ENCODE peak calls at places on chromosomes 13 and 19, in seven cellular contexts. One of them, this sample, is unnamed.

GRCh38 chr13:52447354-52447753 is 3.1 kb downstream of the VPS36 start:
- DNase-seq in uterus: no peak
- DNase-seq in AG04450: no peak
- DNase-seq in cardiac fibroblast: no peak
- DNase-seq in DND-41: no peak
- DNase-seq in fibroblast of pulmonary artery: no peak
- DNase-seq in epithelial cell of proximal tubule: no peak
- DNase-seq in this sample: no peak

GRCh38 chr19:1590641-1591397 is 1.8 kb downstream of the MBD3 start:
- DNase-seq in epithelial cell of proximal tubule: no peak
- DNase-seq in DND-41: peak
- DNase-seq in uterus: no peak
- DNase-seq in cardiac fibroblast: peak
- DNase-seq in AG04450: no peak
- DNase-seq in fibroblast of pulmonary artery: peak
- DNase-seq in this sample: peak

GRCh38 chr13:49354719-49355118 is 89.1 kb downstream of the CAB39L start:
- DNase-seq in fibroblast of pulmonary artery: peak
- DNase-seq in DND-41: no peak
- DNase-seq in uterus: no peak
- DNase-seq in AG04450: no peak
- DNase-seq in epithelial cell of proximal tubule: no peak
- DNase-seq in cardiac fibroblast: peak
- DNase-seq in this sample: no peak

GRCh38 chr19:35260694-35261304 is 8.0 kb upstream of the USF2 start:
- DNase-seq in AG04450: no peak
- DNase-seq in uterus: no peak
- DNase-seq in DND-41: no peak
- DNase-seq in cardiac fibroblast: no peak
- DNase-seq in epithelial cell of proximal tubule: no peak
- DNase-seq in fibroblast of pulmonary artery: no peak
- DNase-seq in this sample: no peak

GRCh38 chr13:103573446-103573845 is 507.2 kb upstream of the SLC10A2 start:
- DNase-seq in uterus: no peak
- DNase-seq in fibroblast of pulmonary artery: no peak
- DNase-seq in epithelial cell of proximal tubule: no peak
- DNase-seq in AG04450: no peak
- DNase-seq in cardiac fibroblast: no peak
- DNase-seq in DND-41: no peak
- DNase-seq in this sample: no peak

GRCh38 chr13:50081106-50081898 is 66.1 kb downstream of the KCNRG start:
- DNase-seq in uterus: peak
- DNase-seq in epithelial cell of proximal tubule: no peak
- DNase-seq in cardiac fibroblast: no peak
- DNase-seq in DND-41: peak
- DNase-seq in fibroblast of pulmonary artery: no peak
- DNase-seq in AG04450: no peak
- DNase-seq in this sample: peak

GRCh38 chr19:28488006-28488405 is 724.9 kb downstream of the UQCRFS1 start:
- DNase-seq in cardiac fibroblast: no peak
- DNase-seq in uterus: no peak
- DNase-seq in DND-41: no peak
- DNase-seq in AG04450: no peak
- DNase-seq in epithelial cell of proximal tubule: no peak
- DNase-seq in fibroblast of pulmonary artery: no peak
- DNase-seq in this sample: peak

GRCh38 chr19:3142292-3142670 is 6.4 kb downstream of the GNA15 start:
- DNase-seq in fibroblast of pulmonary artery: peak
- DNase-seq in uterus: no peak
- DNase-seq in AG04450: peak
- DNase-seq in epithelial cell of proximal tubule: no peak
- DNase-seq in cardiac fibroblast: peak
- DNase-seq in DND-41: no peak
- DNase-seq in this sample: no peak

GRCh38 chr19:10258080-10258710 is 6.2 kb downstream of the MRPL4 start:
- DNase-seq in fibroblast of pulmonary artery: no peak
- DNase-seq in AG04450: no peak
- DNase-seq in uterus: no peak
- DNase-seq in cardiac fibroblast: no peak
- DNase-seq in epithelial cell of proximal tubule: no peak
- DNase-seq in DND-41: no peak
- DNase-seq in this sample: no peak

GRCh38 chr13:98384739-98385138 is 192.2 kb downstream of the STK24 start:
- DNase-seq in uterus: no peak
- DNase-seq in cardiac fibroblast: peak
- DNase-seq in epithelial cell of proximal tubule: peak
- DNase-seq in fibroblast of pulmonary artery: peak
- DNase-seq in AG04450: no peak
- DNase-seq in DND-41: no peak
- DNase-seq in this sample: no peak

GRCh38 chr13:73820285-73820684 is 313.9 kb downstream of the KLF12 start:
- DNase-seq in uterus: no peak
- DNase-seq in DND-41: no peak
- DNase-seq in fibroblast of pulmonary artery: no peak
- DNase-seq in epithelial cell of proximal tubule: no peak
- DNase-seq in AG04450: no peak
- DNase-seq in cardiac fibroblast: no peak
- DNase-seq in this sample: no peak
- H3K4me3 ChIP-seq in uterus: no peak
- H3K4me3 ChIP-seq in DND-41: no peak
- H3K4me3 ChIP-seq in fibroblast of pulmonary artery: no peak
- H3K4me3 ChIP-seq in epithelial cell of proximal tubule: no peak
- H3K4me3 ChIP-seq in AG04450: no peak
- H3K4me3 ChIP-seq in cardiac fibroblast: no peak
- H3K4me3 ChIP-seq in this sample: no peak

DNA sequence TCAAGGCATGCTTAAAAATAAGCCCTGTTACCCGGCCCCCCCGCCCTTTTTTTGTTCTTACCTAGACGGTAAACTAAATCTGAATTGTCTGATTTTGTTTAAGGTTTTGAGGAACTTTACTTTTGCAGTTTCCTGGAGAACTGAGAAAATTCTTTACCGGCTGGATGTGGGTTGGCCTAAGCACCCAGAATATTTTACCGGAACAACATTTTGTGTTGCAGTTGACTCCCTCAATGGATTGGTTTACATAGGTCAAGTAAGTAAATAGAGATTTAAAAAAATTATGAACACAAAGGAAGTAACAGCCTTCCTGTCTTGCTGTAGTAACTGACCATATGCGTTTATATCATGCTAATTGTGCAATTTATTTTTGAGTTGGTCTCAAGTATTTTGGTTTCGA is 777 bp downstream of the NHLRC3 start:
- DNase-seq in DND-41: no peak
- DNase-seq in epithelial cell of proximal tubule: no peak
- DNase-seq in uterus: no peak
- DNase-seq in cardiac fibroblast: no peak
- DNase-seq in fibroblast of pulmonary artery: no peak
- DNase-seq in AG04450: no peak
- DNase-seq in this sample: no peak
- H3K4me3 ChIP-seq in DND-41: peak
- H3K4me3 ChIP-seq in epithelial cell of proximal tubule: peak
- H3K4me3 ChIP-seq in uterus: peak
- H3K4me3 ChIP-seq in cardiac fibroblast: peak
- H3K4me3 ChIP-seq in fibroblast of pulmonary artery: peak
- H3K4me3 ChIP-seq in AG04450: peak
- H3K4me3 ChIP-seq in this sample: peak

GRCh38 chr19:14530505-14530904 is 1.1 kb downstream of the TECR start:
- DNase-seq in uterus: no peak
- DNase-seq in DND-41: no peak
- DNase-seq in fibroblast of pulmonary artery: no peak
- DNase-seq in epithelial cell of proximal tubule: no peak
- DNase-seq in AG04450: no peak
- DNase-seq in cardiac fibroblast: no peak
- DNase-seq in this sample: no peak
- H3K4me3 ChIP-seq in uterus: peak
- H3K4me3 ChIP-seq in DND-41: peak
- H3K4me3 ChIP-seq in fibroblast of pulmonary artery: peak
- H3K4me3 ChIP-seq in epithelial cell of proximal tubule: peak
- H3K4me3 ChIP-seq in AG04450: peak
- H3K4me3 ChIP-seq in cardiac fibroblast: no peak
- H3K4me3 ChIP-seq in this sample: peak

DNA sequence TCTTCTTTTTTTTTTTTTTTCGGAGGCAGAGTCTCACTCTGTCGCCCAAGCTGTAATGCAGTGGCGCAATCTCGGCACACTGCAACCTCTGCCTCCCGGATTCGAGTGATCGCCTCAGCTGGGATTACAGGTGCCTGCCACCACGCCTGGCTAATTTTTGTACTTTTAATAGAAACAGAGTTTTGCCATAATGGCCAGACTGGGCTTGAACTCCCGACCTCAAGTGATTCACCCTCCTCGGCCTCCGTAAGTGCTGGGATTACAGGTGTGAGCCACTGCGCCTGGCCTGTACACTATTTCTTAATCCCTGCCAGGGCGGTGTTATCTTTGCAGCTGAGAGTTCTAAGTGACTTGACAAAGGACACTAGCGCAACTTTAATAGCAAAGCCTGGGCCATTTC is 36.9 kb upstream of the LSM14A start:
- DNase-seq in cardiac fibroblast: no peak
- DNase-seq in AG04450: no peak
- DNase-seq in uterus: no peak
- DNase-seq in fibroblast of pulmonary artery: no peak
- DNase-seq in epithelial cell of proximal tubule: peak
- DNase-seq in DND-41: no peak
- DNase-seq in this sample: no peak
- H3K4me3 ChIP-seq in cardiac fibroblast: no peak
- H3K4me3 ChIP-seq in AG04450: no peak
- H3K4me3 ChIP-seq in uterus: no peak
- H3K4me3 ChIP-seq in fibroblast of pulmonary artery: no peak
- H3K4me3 ChIP-seq in epithelial cell of proximal tubule: no peak
- H3K4me3 ChIP-seq in DND-41: peak
- H3K4me3 ChIP-seq in this sample: peak

GRCh38 chr13:41006951-41007350 is 12.2 kb downstream of the ELF1 start:
- DNase-seq in uterus: no peak
- DNase-seq in DND-41: peak
- DNase-seq in cardiac fibroblast: no peak
- DNase-seq in epithelial cell of proximal tubule: no peak
- DNase-seq in fibroblast of pulmonary artery: no peak
- DNase-seq in AG04450: no peak
- DNase-seq in this sample: no peak

GRCh38 chr13:41005709-41006108 is 13.4 kb downstream of the ELF1 start:
- DNase-seq in cardiac fibroblast: no peak
- DNase-seq in uterus: no peak
- DNase-seq in fibroblast of pulmonary artery: no peak
- DNase-seq in AG04450: no peak
- DNase-seq in epithelial cell of proximal tubule: no peak
- DNase-seq in DND-41: no peak
- DNase-seq in this sample: no peak

GRCh38 chr13:41006296-41006695 is 12.8 kb downstream of the ELF1 start:
- DNase-seq in AG04450: no peak
- DNase-seq in uterus: no peak
- DNase-seq in epithelial cell of proximal tubule: no peak
- DNase-seq in fibroblast of pulmonary artery: no peak
- DNase-seq in cardiac fibroblast: no peak
- DNase-seq in DND-41: peak
- DNase-seq in this sample: peak

GRCh38 chr13:41007359-41008118 is 11.6 kb downstream of the ELF1 start:
- DNase-seq in fibroblast of pulmonary artery: no peak
- DNase-seq in uterus: no peak
- DNase-seq in epithelial cell of proximal tubule: no peak
- DNase-seq in cardiac fibroblast: peak
- DNase-seq in DND-41: peak
- DNase-seq in AG04450: no peak
- DNase-seq in this sample: peak

DNA sequence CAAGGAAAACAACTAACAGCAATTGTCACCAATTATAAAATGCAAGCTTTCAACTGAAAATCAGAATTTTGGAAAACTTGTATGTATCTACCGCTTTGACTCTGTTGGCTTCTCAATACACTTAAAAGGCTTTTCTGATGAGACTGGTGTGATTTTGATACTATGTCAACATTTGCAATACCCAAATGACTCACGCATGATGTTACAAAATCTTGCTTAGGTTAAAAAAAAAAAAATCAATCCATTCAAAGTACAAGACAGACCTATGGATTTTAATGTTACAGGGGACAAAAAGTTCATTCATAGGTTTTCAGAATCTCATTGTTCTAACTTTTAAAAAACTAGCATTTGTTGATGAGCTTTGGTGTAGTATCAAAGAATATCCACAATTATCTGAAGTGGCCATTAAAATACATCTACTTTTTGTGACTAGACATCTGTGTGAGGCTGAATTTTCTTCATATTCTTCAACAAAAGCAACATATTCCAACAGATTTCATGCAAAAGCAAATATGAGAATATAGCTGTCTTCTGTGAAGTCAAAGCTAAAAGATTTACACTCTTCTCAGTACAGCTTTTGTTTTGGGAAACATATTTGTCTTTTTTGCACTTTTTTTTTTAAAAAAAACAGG is 10.7 kb downstream of the ELF1 start:
- DNase-seq in cardiac fibroblast: peak
- DNase-seq in epithelial cell of proximal tubule: no peak
- DNase-seq in uterus: no peak
- DNase-seq in DND-41: no peak
- DNase-seq in AG04450: peak
- DNase-seq in fibroblast of pulmonary artery: peak
- DNase-seq in this sample: no peak
- H3K4me3 ChIP-seq in cardiac fibroblast: no peak
- H3K4me3 ChIP-seq in epithelial cell of proximal tubule: no peak
- H3K4me3 ChIP-seq in uterus: no peak
- H3K4me3 ChIP-seq in DND-41: no peak
- H3K4me3 ChIP-seq in AG04450: no peak
- H3K4me3 ChIP-seq in fibroblast of pulmonary artery: no peak
- H3K4me3 ChIP-seq in this sample: peak

DNA sequence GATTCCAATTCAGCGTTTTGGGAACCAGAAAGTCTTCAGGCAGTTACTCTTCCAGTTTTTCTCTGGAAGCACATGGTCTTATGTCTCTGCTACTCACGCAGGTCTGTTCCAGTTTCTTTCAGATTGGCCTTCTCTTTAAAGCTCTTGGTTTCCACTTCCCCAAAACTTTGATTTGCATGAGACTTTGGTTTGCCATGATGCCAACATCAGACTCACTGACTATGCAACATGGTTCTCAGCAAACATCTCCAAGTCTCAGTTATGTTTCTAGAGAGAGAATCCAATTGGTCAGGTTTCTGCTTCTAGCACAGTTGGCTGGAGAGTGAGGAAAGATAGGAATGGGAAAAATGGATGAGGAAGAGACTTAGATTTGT is 3.1 kb downstream of the AKAP11 start:
- DNase-seq in epithelial cell of proximal tubule: no peak
- DNase-seq in AG04450: no peak
- DNase-seq in fibroblast of pulmonary artery: no peak
- DNase-seq in DND-41: no peak
- DNase-seq in cardiac fibroblast: no peak
- DNase-seq in uterus: no peak
- DNase-seq in this sample: no peak
- H3K4me3 ChIP-seq in epithelial cell of proximal tubule: no peak
- H3K4me3 ChIP-seq in AG04450: no peak
- H3K4me3 ChIP-seq in fibroblast of pulmonary artery: no peak
- H3K4me3 ChIP-seq in DND-41: no peak
- H3K4me3 ChIP-seq in cardiac fibroblast: no peak
- H3K4me3 ChIP-seq in uterus: no peak
- H3K4me3 ChIP-seq in this sample: no peak

GRCh38 chr13:46180393-46180792 is 1.6 kb downstream of the LCP1 start:
- DNase-seq in AG04450: no peak
- DNase-seq in cardiac fibroblast: no peak
- DNase-seq in DND-41: no peak
- DNase-seq in uterus: no peak
- DNase-seq in epithelial cell of proximal tubule: no peak
- DNase-seq in fibroblast of pulmonary artery: no peak
- DNase-seq in this sample: no peak
- H3K4me3 ChIP-seq in AG04450: no peak
- H3K4me3 ChIP-seq in cardiac fibroblast: no peak
- H3K4me3 ChIP-seq in DND-41: peak
- H3K4me3 ChIP-seq in uterus: no peak
- H3K4me3 ChIP-seq in epithelial cell of proximal tubule: no peak
- H3K4me3 ChIP-seq in fibroblast of pulmonary artery: no peak
- H3K4me3 ChIP-seq in this sample: peak